ENCODE peak calls at places on chromosomes 16 and 17, in nine cellular contexts. One of them, this sample, is unnamed.

GRCh38 chr16:75273054-75273925 is 21.9 kb upstream of the BCAR1 start:
- DNase-seq in GM23248: peak; percentile 71
- DNase-seq in HCT116: no peak
- DNase-seq in GM23338: no peak
- DNase-seq in SK-N-SH: no peak
- DNase-seq in PC-3: peak; percentile 59
- DNase-seq in hepatocyte: peak; percentile 40
- DNase-seq in MM.1S: no peak
- DNase-seq in OCI-LY7: no peak
- DNase-seq in this sample: no peak

GRCh38 chr17:64358261-64358788 is 32.3 kb downstream of the PECAM1 start:
- DNase-seq in HCT116: no peak
- DNase-seq in MM.1S: no peak
- DNase-seq in hepatocyte: no peak
- DNase-seq in PC-3: no peak
- DNase-seq in GM23248: peak; percentile 42
- DNase-seq in OCI-LY7: no peak
- DNase-seq in SK-N-SH: no peak
- DNase-seq in GM23338: no peak
- DNase-seq in this sample: no peak

GRCh38 chr16:73113326-73113720 is 65.4 kb upstream of the ZFHX3 start:
- DNase-seq in OCI-LY7: no peak
- DNase-seq in hepatocyte: no peak
- DNase-seq in PC-3: no peak
- DNase-seq in MM.1S: no peak
- DNase-seq in SK-N-SH: no peak
- DNase-seq in GM23248: peak; percentile 94
- DNase-seq in HCT116: no peak
- DNase-seq in GM23338: no peak
- DNase-seq in this sample: no peak

GRCh38 chr17:3692346-3692745 is 3.6 kb downstream of the P2RX5 start:
- DNase-seq in HCT116: no peak
- DNase-seq in SK-N-SH: no peak
- DNase-seq in PC-3: no peak
- DNase-seq in hepatocyte: no peak
- DNase-seq in MM.1S: no peak
- DNase-seq in GM23248: no peak
- DNase-seq in GM23338: peak; percentile 65
- DNase-seq in OCI-LY7: no peak
- DNase-seq in this sample: no peak

GRCh38 chr17:9628509-9628908 is 16.8 kb upstream of the USP43 start:
- DNase-seq in GM23248: no peak
- DNase-seq in OCI-LY7: no peak
- DNase-seq in MM.1S: no peak
- DNase-seq in GM23338: no peak
- DNase-seq in PC-3: peak; percentile 58
- DNase-seq in SK-N-SH: no peak
- DNase-seq in hepatocyte: no peak
- DNase-seq in HCT116: peak; percentile 8
- DNase-seq in this sample: no peak

GRCh38 chr16:57600048-57600835 is 28.2 kb upstream of the ADGRG1 start:
- DNase-seq in OCI-LY7: peak; percentile 47
- DNase-seq in SK-N-SH: peak; percentile 67
- DNase-seq in hepatocyte: peak; percentile 75
- DNase-seq in MM.1S: peak; percentile 75
- DNase-seq in HCT116: peak; percentile 47
- DNase-seq in GM23248: peak; percentile 57
- DNase-seq in PC-3: peak; percentile 66
- DNase-seq in GM23338: peak; percentile 88
- DNase-seq in this sample: peak; percentile 85

GRCh38 chr17:1829189-1829578 is 518 bp downstream of the SMYD4 start:
- DNase-seq in GM23338: peak; percentile 53
- DNase-seq in hepatocyte: peak; percentile 37
- DNase-seq in SK-N-SH: no peak
- DNase-seq in GM23248: peak; percentile 59
- DNase-seq in OCI-LY7: peak; percentile 14
- DNase-seq in PC-3: peak; percentile 9
- DNase-seq in HCT116: no peak
- DNase-seq in MM.1S: peak; percentile 7
- DNase-seq in this sample: no peak

GRCh38 chr16:73365010-73365409 is 317.1 kb upstream of the ZFHX3 start:
- DNase-seq in SK-N-SH: peak; percentile 83
- DNase-seq in OCI-LY7: no peak
- DNase-seq in hepatocyte: peak; percentile 72
- DNase-seq in HCT116: no peak
- DNase-seq in PC-3: no peak
- DNase-seq in GM23248: no peak
- DNase-seq in GM23338: no peak
- DNase-seq in MM.1S: no peak
- DNase-seq in this sample: no peak

GRCh38 chr17:73360961-73361761 is 49.4 kb upstream of the CDC42EP4 start:
- DNase-seq in PC-3: no peak
- DNase-seq in OCI-LY7: no peak
- DNase-seq in HCT116: no peak
- DNase-seq in hepatocyte: no peak
- DNase-seq in MM.1S: no peak
- DNase-seq in SK-N-SH: no peak
- DNase-seq in GM23248: no peak
- DNase-seq in GM23338: peak; percentile 75
- DNase-seq in this sample: peak; percentile 88

GRCh38 chr16:27556471-27556870 is 6.5 kb downstream of the KATNIP start:
- DNase-seq in hepatocyte: no peak
- DNase-seq in OCI-LY7: no peak
- DNase-seq in GM23248: no peak
- DNase-seq in MM.1S: no peak
- DNase-seq in GM23338: no peak
- DNase-seq in SK-N-SH: no peak
- DNase-seq in HCT116: no peak
- DNase-seq in PC-3: no peak
- DNase-seq in this sample: no peak

GRCh38 chr17:2396568-2397246 is 4.2 kb downstream of the MNT start:
- DNase-seq in hepatocyte: peak; percentile 97
- DNase-seq in MM.1S: peak; percentile 51
- DNase-seq in GM23248: peak; percentile 96
- DNase-seq in OCI-LY7: peak; percentile 50
- DNase-seq in GM23338: peak; percentile 96
- DNase-seq in HCT116: peak; percentile 93
- DNase-seq in PC-3: peak; percentile 89
- DNase-seq in SK-N-SH: peak; percentile 81
- DNase-seq in this sample: peak; percentile 95

GRCh38 chr16:22194707-22195444 is 11.2 kb upstream of the EEF2K start:
- DNase-seq in HCT116: no peak
- DNase-seq in PC-3: no peak
- DNase-seq in GM23248: no peak
- DNase-seq in MM.1S: peak; percentile 34
- DNase-seq in GM23338: no peak
- DNase-seq in SK-N-SH: no peak
- DNase-seq in OCI-LY7: no peak
- DNase-seq in hepatocyte: no peak
- DNase-seq in this sample: no peak

DNA sequence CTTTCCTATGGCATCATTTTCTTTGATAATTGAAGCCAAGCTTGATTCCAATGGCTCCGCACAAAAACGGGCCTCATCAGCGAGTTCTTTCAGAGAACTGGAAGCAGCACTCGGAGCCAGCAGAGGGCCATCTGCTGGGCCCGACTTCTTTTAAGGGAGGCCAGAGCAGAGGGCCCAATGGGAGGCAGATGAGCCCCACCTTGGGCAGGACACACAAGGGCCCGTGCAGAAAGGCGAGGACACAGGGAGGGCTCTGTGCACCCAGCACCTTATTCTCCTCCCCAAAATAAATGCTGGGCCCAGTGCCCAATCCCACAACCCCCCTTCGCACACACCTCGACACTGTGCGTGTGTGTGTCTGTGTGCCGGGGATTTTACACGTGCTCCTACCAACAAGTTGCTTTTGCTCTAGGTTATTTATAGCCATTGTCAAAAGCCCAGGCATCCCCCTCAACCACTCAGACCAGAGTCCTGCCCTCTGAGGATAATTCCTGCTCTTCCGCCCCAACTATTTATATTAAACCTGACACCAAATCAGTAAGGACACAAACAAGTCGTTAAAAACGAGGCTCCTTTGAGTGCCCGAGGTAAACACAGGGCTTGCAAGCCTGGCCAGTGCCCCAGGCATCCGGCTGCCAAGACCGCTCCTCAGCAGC is 6.8 kb downstream of the AXIN2 start:
- DNase-seq in OCI-LY7: no peak
- DNase-seq in MM.1S: no peak
- DNase-seq in GM23338: no peak
- DNase-seq in HCT116: no peak
- DNase-seq in SK-N-SH: no peak
- DNase-seq in PC-3: no peak
- DNase-seq in hepatocyte: peak; percentile 17
- DNase-seq in GM23248: peak; percentile 58
- DNase-seq in this sample: peak; percentile 33
- TF ChIP-seq EZH2phosphoT487 in OCI-LY7: no peak
- TF ChIP-seq EZH2phosphoT487 in MM.1S: no peak
- TF ChIP-seq EZH2phosphoT487 in GM23338: no peak
- TF ChIP-seq EZH2phosphoT487 in HCT116: no peak
- TF ChIP-seq EZH2phosphoT487 in SK-N-SH: no peak
- TF ChIP-seq EZH2phosphoT487 in PC-3: no peak
- TF ChIP-seq EZH2phosphoT487 in hepatocyte: no peak
- TF ChIP-seq EZH2phosphoT487 in GM23248: no peak
- TF ChIP-seq EZH2phosphoT487 in this sample: no peak

GRCh38 chr16:14399397-14400284 is 230.4 kb downstream of the PARN start:
- DNase-seq in HCT116: peak; percentile 48
- DNase-seq in MM.1S: peak; percentile 33
- DNase-seq in SK-N-SH: no peak
- DNase-seq in OCI-LY7: no peak
- DNase-seq in hepatocyte: peak; percentile 63
- DNase-seq in GM23248: peak; percentile 74
- DNase-seq in GM23338: peak; percentile 9
- DNase-seq in PC-3: peak; percentile 67
- DNase-seq in this sample: peak; percentile 24
- TF ChIP-seq EZH2phosphoT487 in HCT116: no peak
- TF ChIP-seq EZH2phosphoT487 in MM.1S: no peak
- TF ChIP-seq EZH2phosphoT487 in SK-N-SH: no peak
- TF ChIP-seq EZH2phosphoT487 in OCI-LY7: no peak
- TF ChIP-seq EZH2phosphoT487 in hepatocyte: no peak
- TF ChIP-seq EZH2phosphoT487 in GM23248: no peak
- TF ChIP-seq EZH2phosphoT487 in GM23338: no peak
- TF ChIP-seq EZH2phosphoT487 in PC-3: no peak
- TF ChIP-seq EZH2phosphoT487 in this sample: no peak

GRCh38 chr17:45225051-45225700 is 3.5 kb downstream of the FMNL1 start:
- DNase-seq in MM.1S: peak; percentile 33
- DNase-seq in GM23338: no peak
- DNase-seq in HCT116: no peak
- DNase-seq in PC-3: peak; percentile 91
- DNase-seq in hepatocyte: no peak
- DNase-seq in SK-N-SH: no peak
- DNase-seq in OCI-LY7: peak; percentile 27
- DNase-seq in GM23248: no peak
- DNase-seq in this sample: no peak

GRCh38 chr17:45227101-45227591 is 5.5 kb downstream of the FMNL1 start:
- DNase-seq in GM23338: no peak
- DNase-seq in SK-N-SH: no peak
- DNase-seq in GM23248: peak; percentile 52
- DNase-seq in HCT116: no peak
- DNase-seq in hepatocyte: peak; percentile 4
- DNase-seq in MM.1S: peak; percentile 89
- DNase-seq in OCI-LY7: peak; percentile 82
- DNase-seq in PC-3: no peak
- DNase-seq in this sample: no peak

GRCh38 chr17:45224671-45225050 is 3.0 kb downstream of the FMNL1 start:
- DNase-seq in OCI-LY7: no peak
- DNase-seq in GM23248: no peak
- DNase-seq in MM.1S: peak; percentile 21
- DNase-seq in GM23338: no peak
- DNase-seq in HCT116: no peak
- DNase-seq in hepatocyte: no peak
- DNase-seq in SK-N-SH: no peak
- DNase-seq in PC-3: no peak
- DNase-seq in this sample: no peak

GRCh38 chr17:45226620-45227019 is 4.9 kb downstream of the FMNL1 start:
- DNase-seq in GM23338: no peak
- DNase-seq in HCT116: no peak
- DNase-seq in hepatocyte: no peak
- DNase-seq in SK-N-SH: no peak
- DNase-seq in OCI-LY7: peak; percentile 24
- DNase-seq in PC-3: no peak
- DNase-seq in GM23248: no peak
- DNase-seq in MM.1S: peak; percentile 18
- DNase-seq in this sample: no peak

DNA sequence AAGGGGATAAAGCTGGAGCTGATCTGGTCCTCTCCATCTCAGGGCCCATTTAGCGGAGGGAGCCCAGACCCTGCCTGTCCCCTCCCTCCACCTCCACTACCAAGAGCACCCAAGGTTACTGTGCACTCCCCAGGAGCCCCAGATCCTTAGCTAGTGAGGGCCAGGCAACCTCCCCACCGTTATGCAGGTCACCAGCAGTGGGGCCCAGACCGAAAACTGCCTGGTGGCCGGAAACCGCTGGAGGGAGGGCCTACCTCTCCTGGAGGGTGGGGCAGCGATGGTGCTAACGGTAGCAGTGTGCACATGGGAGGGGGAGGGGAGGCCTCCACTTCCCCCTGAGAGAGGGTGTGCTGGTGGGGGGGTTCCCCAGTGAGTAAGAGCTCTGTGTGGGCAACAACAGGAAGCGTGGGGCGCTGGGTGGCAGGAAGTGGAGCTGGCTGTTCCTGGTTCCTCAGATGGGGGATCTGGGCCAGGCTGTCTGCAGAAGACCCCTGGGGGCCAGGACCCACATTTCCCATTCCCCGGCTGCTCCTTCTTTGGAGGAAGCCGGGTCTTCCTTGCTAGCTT is 4.4 kb downstream of the FMNL1 start:
- DNase-seq in hepatocyte: no peak
- DNase-seq in PC-3: no peak
- DNase-seq in HCT116: no peak
- DNase-seq in OCI-LY7: peak; percentile 98
- DNase-seq in GM23338: no peak
- DNase-seq in GM23248: no peak
- DNase-seq in MM.1S: peak; percentile 96
- DNase-seq in SK-N-SH: no peak
- DNase-seq in this sample: no peak
- TF ChIP-seq EZH2phosphoT487 in hepatocyte: no peak
- TF ChIP-seq EZH2phosphoT487 in PC-3: no peak
- TF ChIP-seq EZH2phosphoT487 in HCT116: no peak
- TF ChIP-seq EZH2phosphoT487 in OCI-LY7: no peak
- TF ChIP-seq EZH2phosphoT487 in GM23338: no peak
- TF ChIP-seq EZH2phosphoT487 in GM23248: no peak
- TF ChIP-seq EZH2phosphoT487 in MM.1S: no peak
- TF ChIP-seq EZH2phosphoT487 in SK-N-SH: no peak
- TF ChIP-seq EZH2phosphoT487 in this sample: no peak

DNA sequence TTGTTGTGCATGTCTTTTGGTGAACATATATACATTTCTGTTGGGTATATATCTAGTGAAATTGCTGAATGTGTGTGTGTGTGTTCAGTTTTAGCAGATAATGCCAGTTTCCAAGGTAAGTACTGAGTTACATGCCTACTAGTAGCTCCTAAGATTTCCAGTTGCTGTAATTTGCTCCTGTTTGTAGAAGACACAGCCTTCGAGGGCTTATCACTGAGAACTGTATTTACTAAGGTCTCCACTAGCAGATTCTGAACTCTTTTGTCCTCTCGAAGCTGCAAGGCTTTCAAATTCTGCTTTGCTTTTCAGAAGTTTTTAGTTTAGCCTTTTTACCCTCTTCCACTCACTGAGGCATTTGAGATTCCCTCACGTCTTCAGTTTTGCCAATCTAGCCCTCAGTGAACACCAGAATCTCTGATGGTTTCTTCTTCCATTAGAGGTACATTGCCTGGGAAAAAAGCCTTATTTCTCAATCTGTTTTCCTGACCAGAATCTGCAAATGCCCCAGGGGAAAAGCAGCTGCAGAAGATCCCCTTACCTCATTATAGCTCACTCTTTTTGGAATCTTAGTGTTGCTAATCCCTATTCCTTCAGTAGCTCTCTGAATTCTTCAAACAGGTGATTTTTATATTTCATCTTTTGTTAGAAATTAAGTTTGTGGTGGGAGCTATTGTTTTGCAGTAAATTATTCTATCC is 52.9 kb downstream of the NF1 start:
- DNase-seq in OCI-LY7: no peak
- DNase-seq in GM23338: no peak
- DNase-seq in SK-N-SH: no peak
- DNase-seq in PC-3: no peak
- DNase-seq in GM23248: no peak
- DNase-seq in hepatocyte: peak; percentile 6
- DNase-seq in HCT116: no peak
- DNase-seq in MM.1S: no peak
- DNase-seq in this sample: peak; percentile 32
- TF ChIP-seq EZH2phosphoT487 in OCI-LY7: no peak
- TF ChIP-seq EZH2phosphoT487 in GM23338: no peak
- TF ChIP-seq EZH2phosphoT487 in SK-N-SH: no peak
- TF ChIP-seq EZH2phosphoT487 in PC-3: no peak
- TF ChIP-seq EZH2phosphoT487 in GM23248: no peak
- TF ChIP-seq EZH2phosphoT487 in hepatocyte: no peak
- TF ChIP-seq EZH2phosphoT487 in HCT116: no peak
- TF ChIP-seq EZH2phosphoT487 in MM.1S: no peak
- TF ChIP-seq EZH2phosphoT487 in this sample: no peak

This sample was measured in neural progenitor cell.